ENCODE peak calls at places on chromosomes 6 and 20, in six cellular contexts. Z is K562; K is SJSA1; R is CD4-positive, CD25-positive, alpha-beta regulatory T cell; Y is psoas muscle; X is naive thymus-derived CD4-positive, alpha-beta T cell. C is an unnamed sample.

GRCh38 chr20:37673429-37673828 is 20.4 kb upstream of the CTNNBL1 start:
- DNase-seq in Z (no peak), K (no peak), R (no peak), Y (no peak), X (no peak), C (no peak)

GRCh38 chr6:47079638-47080037 is 37.5 kb upstream of the ADGRF1 start:
- DNase-seq in Z (peak; percentile 27), K (no peak), R (no peak), Y (no peak), X (no peak), C (no peak)

GRCh38 chr6:14026831-14027539 is 90.6 kb upstream of the CD83 start:
- DNase-seq in Z (no peak), K (no peak), R (no peak), Y (no peak), X (no peak), C (no peak)

GRCh38 chr6:123803862-123804681 is at the start of gene NKAIN2:
- DNase-seq in Z (no peak), K (no peak), R (no peak), Y (peak; percentile 52), X (no peak), C (peak; percentile 6)

GRCh38 chr20:46999821-47000465 is 105.3 kb downstream of the EYA2 start:
- DNase-seq in Z (no peak), K (no peak), R (no peak), Y (no peak), X (no peak), C (no peak)

GRCh38 chr20:2773812-2774211 is 26.6 kb downstream of the CPXM1 start:
- DNase-seq in Z (no peak), K (no peak), R (no peak), Y (no peak), X (no peak), C (no peak)

GRCh38 chr6:112222111-112222726 is 32.1 kb downstream of the LAMA4 start:
- DNase-seq in Z (no peak), K (peak; percentile 46), R (no peak), Y (no peak), X (no peak), C (no peak)

GRCh38 chr6:158707120-158707519 is 57.3 kb downstream of the SYTL3 start:
- DNase-seq in Z (peak; percentile 60), K (peak; percentile 55), R (no peak), Y (no peak), X (no peak), C (peak; percentile 41)

GRCh38 chr6:13471184-13471583 is 16.2 kb downstream of the GFOD1 start:
- DNase-seq in Z (no peak), K (no peak), R (no peak), Y (no peak), X (no peak), C (no peak)

GRCh38 chr6:45922728-45923351 is 92.8 kb downstream of the CLIC5 start:
- DNase-seq in Z (peak; percentile 46), K (peak; percentile 82), R (peak; percentile 10), Y (peak; percentile 59), X (no peak), C (peak; percentile 45)

GRCh38 chr6:130434174-130434873 is 68.5 kb downstream of the TMEM200A start:
- DNase-seq in Z (no peak), K (no peak), R (no peak), Y (no peak), X (no peak), C (no peak)

GRCh38 chr6:109036588-109037320 is 57.9 kb downstream of the SESN1 start:
- DNase-seq in Z (no peak), K (no peak), R (no peak), Y (no peak), X (no peak), C (no peak)

GRCh38 chr20:57802877-57803717 is 93.3 kb upstream of the PMEPA1 start:
- DNase-seq in Z (no peak), K (no peak), R (no peak), Y (no peak), X (no peak), C (no peak)

GRCh38 chr20:12575352-12576095 is 433.2 kb upstream of the SPTLC3 start:
- DNase-seq in Z (no peak), K (no peak), R (no peak), Y (peak; percentile 15), X (no peak), C (peak; percentile 59)

GRCh38 chr6:131951576-131952230 is 531 bp upstream of the CCN2 start:
- DNase-seq in Z (no peak), K (no peak), R (no peak), Y (no peak), X (no peak), C (no peak)

GRCh38 chr20:34396408-34396807 is 33.3 kb downstream of the ITCH start:
- DNase-seq in Z (no peak), K (no peak), R (no peak), Y (no peak), X (no peak), C (no peak)

GRCh38 chr6:148700047-148700712 is 46.6 kb upstream of the UST start:
- DNase-seq in Z (no peak), K (peak; percentile 14), R (no peak), Y (no peak), X (no peak), C (no peak)

GRCh38 chr20:36344517-36345132 is 38.5 kb downstream of the DLGAP4 start:
- DNase-seq in Z (peak; percentile 68), K (peak; percentile 30), R (no peak), Y (no peak), X (no peak), C (no peak)

GRCh38 chr6:152091201-152091600 is 283.7 kb downstream of the ESR1 start:
- DNase-seq in Z (no peak), K (no peak), R (no peak), Y (no peak), X (no peak), C (no peak)

GRCh38 chr6:142074516-142074915 is 58.2 kb upstream of the GJE1 start:
- DNase-seq in Z (no peak), K (no peak), R (no peak), Y (no peak), X (no peak), C (no peak)
- H3K4me3 ChIP-seq in Z (no peak overlapping the region), K (no peak overlapping the region), R (no peak overlapping the region), Y (no peak overlapping the region), X (no peak overlapping the region), C (no peak overlapping the region)

DNA sequence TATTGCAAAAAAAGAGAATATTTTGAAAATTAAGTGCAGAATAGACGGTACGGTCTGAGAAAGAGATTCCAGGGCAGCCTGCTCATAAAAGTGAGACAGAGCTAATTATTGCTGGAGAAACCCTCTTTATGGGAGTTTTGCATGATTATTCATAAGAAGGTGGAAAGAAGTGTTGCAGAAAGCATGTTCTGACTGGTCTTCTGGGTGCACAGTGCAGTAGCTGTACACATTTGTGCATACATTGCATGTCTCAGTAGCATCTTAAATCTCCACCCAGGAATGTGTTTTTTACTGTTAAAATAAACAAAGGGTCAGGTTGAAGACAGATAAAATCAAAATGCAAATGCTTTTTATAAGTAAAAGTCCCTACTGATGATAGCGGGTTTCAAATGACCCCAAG is 1813.6 kb upstream of the DEFB115 start:
- DNase-seq in Z (no peak), K (no peak), R (no peak), Y (no peak), X (no peak), C (no peak)
- H3K9me3 ChIP-seq in Z (no peaks in the 10 kb centered on the region), K (no peaks in the 10 kb centered on the region), R (no peaks in the 10 kb centered on the region), Y (no peaks in the 10 kb centered on the region), X (no peaks in the 10 kb centered on the region), C (peaks cover under 1% of the 10 kb centered on the region)

DNA sequence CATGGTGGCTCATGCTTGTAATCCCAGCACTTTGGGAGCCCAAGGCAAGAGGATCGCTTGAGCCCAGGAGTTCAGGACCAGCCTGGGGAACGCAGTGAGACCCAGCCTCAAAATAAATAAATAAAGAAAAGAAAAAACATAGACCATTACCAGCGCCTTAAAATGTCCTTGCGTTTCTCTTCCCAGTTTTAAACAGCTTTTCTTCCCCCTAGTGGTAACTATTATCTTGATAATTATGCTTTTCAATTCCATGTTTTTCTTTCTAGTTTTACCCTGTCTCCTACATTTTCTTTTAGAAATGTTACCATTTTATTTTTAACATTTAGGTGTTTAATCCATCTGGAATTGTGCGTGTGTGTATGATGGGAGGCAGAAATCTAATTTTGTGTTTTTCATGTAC is 24.4 kb downstream of the DNAH8 start:
- DNase-seq in Z (no peak), K (no peak), R (no peak), Y (no peak), X (no peak), C (no peak)
- H3K4me3 ChIP-seq in Z (no peak overlapping the region), K (no peak overlapping the region), R (no peak overlapping the region), Y (no peak overlapping the region), X (no peak overlapping the region), C (no peak overlapping the region)

DNA sequence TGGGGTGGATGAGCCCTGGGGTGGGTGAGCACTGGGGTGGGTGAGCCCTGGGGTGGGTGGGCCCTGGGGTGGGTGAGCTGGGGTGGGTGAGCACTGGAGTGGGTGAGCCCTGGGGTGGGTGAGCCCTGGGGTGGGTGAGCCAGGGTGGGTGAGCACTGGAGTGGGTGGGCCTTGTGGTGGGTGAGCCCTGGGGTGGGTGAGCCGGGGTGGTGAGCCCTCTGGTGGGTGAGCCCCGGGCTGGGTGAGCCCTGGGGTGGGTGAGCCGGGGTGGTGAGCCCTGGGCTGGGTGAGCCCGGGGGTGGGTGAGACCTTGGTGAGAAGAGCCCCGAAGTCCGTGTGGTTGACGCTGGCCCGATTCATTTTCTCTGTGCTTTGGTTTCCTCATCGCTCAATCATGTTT is 18.6 kb downstream of the SMOC2 start:
- DNase-seq in Z (no peak), K (no peak), R (no peak), Y (no peak), X (no peak), C (no peak)
- H3K9me3 ChIP-seq in Z (no peaks in the 10 kb centered on the region), K (peaks cover 7% of the 10 kb centered on the region), R (no peaks in the 10 kb centered on the region), Y (no peaks in the 10 kb centered on the region), X (no peaks in the 10 kb centered on the region), C (no peaks in the 10 kb centered on the region)

GRCh38 chr6:10414766-10415592 is at the start of gene TFAP2A:
- DNase-seq in Z (no peak), K (peak; percentile 82), R (no peak), Y (no peak), X (no peak), C (no peak)
- H3K4me3 ChIP-seq in Z (peak within 1 kb of the TSS; percentile 3), K (peak within 1 kb of the TSS; percentile 96), R (no peak within 1 kb of the TSS), Y (peak within 1 kb of the TSS; percentile 76), X (peak within 1 kb of the TSS; percentile 68), C (no peak within 1 kb of the TSS)

GRCh38 chr6:86456786-86457185 is 480.5 kb upstream of the HTR1E start:
- DNase-seq in Z (no peak), K (no peak), R (no peak), Y (no peak), X (no peak), C (no peak)
- H3K9me3 ChIP-seq in Z (peaks cover 2% of the 10 kb centered on the region), K (no peaks in the 10 kb centered on the region), R (no peaks in the 10 kb centered on the region), Y (no peaks in the 10 kb centered on the region), X (no peaks in the 10 kb centered on the region), C (peaks cover 7% of the 10 kb centered on the region)

GRCh38 chr20:56628015-56628872 is 862 bp upstream of the TFAP2C start:
- DNase-seq in Z (no peak), K (peak; percentile 35), R (no peak), Y (no peak), X (no peak), C (peak; percentile 12)
- H3K4me3 ChIP-seq in Z (no peak overlapping the region), K (peak overlapping the region; percentile 46), R (no peak overlapping the region), Y (peak overlapping the region; percentile 56), X (no peak overlapping the region), C (peak overlapping the region; percentile 7)

DNA sequence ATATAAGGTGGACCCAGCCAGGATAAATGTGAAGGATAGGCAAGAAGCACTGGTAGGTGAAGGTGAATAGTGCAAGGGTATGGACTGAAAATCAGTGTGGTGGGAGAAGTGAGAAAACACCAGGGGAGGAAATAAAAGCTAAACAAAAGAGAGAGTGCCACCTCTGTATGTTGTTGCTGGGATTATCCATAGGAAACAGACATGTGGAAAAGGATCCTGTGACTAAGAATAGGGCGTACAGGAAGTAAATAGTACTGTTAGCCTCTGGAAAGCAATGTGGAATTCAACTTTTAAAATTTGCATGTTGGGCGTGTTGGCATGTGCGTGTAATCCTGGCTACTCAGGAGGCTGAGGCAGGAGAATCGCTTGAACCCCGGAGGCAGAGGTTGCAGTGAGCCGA is 661.7 kb downstream of the KIF16B start:
- DNase-seq in Z (no peak), K (no peak), R (no peak), Y (no peak), X (no peak), C (no peak)
- H3K9me3 ChIP-seq in Z (no peaks in the 10 kb centered on the region), K (no peaks in the 10 kb centered on the region), R (no peaks in the 10 kb centered on the region), Y (no peaks in the 10 kb centered on the region), X (no peaks in the 10 kb centered on the region), C (no peaks in the 10 kb centered on the region)

C was measured in heart right ventricle.